ENCODE peak calls at places on chromosomes 16 and 17, in eight cellular contexts. One of them, this sample, is unnamed.

GRCh38 chr17:53749178-53749577 is 73.5 kb upstream of the KIF2B start:
- DNase-seq in NB4: peak; percentile 1
- DNase-seq in OCI-LY7: no peak
- DNase-seq in adrenal gland: no peak
- DNase-seq in ovary: no peak
- DNase-seq in K562: peak; percentile 76
- DNase-seq in left ventricle myocardium inferior: no peak
- DNase-seq in body of pancreas: peak; percentile 8
- DNase-seq in this sample: peak; percentile 3

GRCh38 chr16:19704321-19705130 is 13.5 kb downstream of the KNOP1 start:
- DNase-seq in K562: no peak
- DNase-seq in OCI-LY7: no peak
- DNase-seq in ovary: peak; percentile 62
- DNase-seq in adrenal gland: peak; percentile 69
- DNase-seq in body of pancreas: no peak
- DNase-seq in left ventricle myocardium inferior: no peak
- DNase-seq in NB4: no peak
- DNase-seq in this sample: peak; percentile 67

GRCh38 chr17:77927777-77928518 is 30.6 kb upstream of the TNRC6C start:
- DNase-seq in left ventricle myocardium inferior: no peak
- DNase-seq in adrenal gland: no peak
- DNase-seq in body of pancreas: no peak
- DNase-seq in OCI-LY7: no peak
- DNase-seq in NB4: no peak
- DNase-seq in ovary: no peak
- DNase-seq in K562: no peak
- DNase-seq in this sample: no peak

GRCh38 chr17:32763855-32764439 is 113.0 kb downstream of the MYO1D start:
- DNase-seq in NB4: peak; percentile 62
- DNase-seq in left ventricle myocardium inferior: no peak
- DNase-seq in OCI-LY7: no peak
- DNase-seq in adrenal gland: no peak
- DNase-seq in ovary: no peak
- DNase-seq in body of pancreas: no peak
- DNase-seq in K562: no peak
- DNase-seq in this sample: no peak

GRCh38 chr16:69438465-69438864 is 14.0 kb downstream of the CYB5B start:
- DNase-seq in left ventricle myocardium inferior: no peak
- DNase-seq in adrenal gland: no peak
- DNase-seq in body of pancreas: no peak
- DNase-seq in OCI-LY7: no peak
- DNase-seq in ovary: no peak
- DNase-seq in NB4: no peak
- DNase-seq in K562: no peak
- DNase-seq in this sample: no peak

GRCh38 chr16:8866884-8867482 is 1.8 kb downstream of the CARHSP1 start:
- DNase-seq in NB4: no peak
- DNase-seq in left ventricle myocardium inferior: no peak
- DNase-seq in OCI-LY7: no peak
- DNase-seq in adrenal gland: no peak
- DNase-seq in K562: no peak
- DNase-seq in body of pancreas: no peak
- DNase-seq in ovary: peak; percentile 35
- DNase-seq in this sample: no peak

GRCh38 chr17:12719948-12720347 is 54.3 kb downstream of the MYOCD start:
- DNase-seq in adrenal gland: no peak
- DNase-seq in left ventricle myocardium inferior: no peak
- DNase-seq in K562: no peak
- DNase-seq in OCI-LY7: no peak
- DNase-seq in NB4: no peak
- DNase-seq in body of pancreas: no peak
- DNase-seq in ovary: no peak
- DNase-seq in this sample: no peak

GRCh38 chr17:75551276-75551675 is 25.8 kb downstream of the LLGL2 start:
- DNase-seq in ovary: no peak
- DNase-seq in OCI-LY7: no peak
- DNase-seq in adrenal gland: no peak
- DNase-seq in left ventricle myocardium inferior: no peak
- DNase-seq in K562: no peak
- DNase-seq in body of pancreas: no peak
- DNase-seq in NB4: no peak
- DNase-seq in this sample: no peak

GRCh38 chr17:9913476-9913875 is 8.4 kb upstream of the RCVRN start:
- DNase-seq in K562: no peak
- DNase-seq in ovary: no peak
- DNase-seq in NB4: no peak
- DNase-seq in OCI-LY7: no peak
- DNase-seq in adrenal gland: no peak
- DNase-seq in left ventricle myocardium inferior: no peak
- DNase-seq in body of pancreas: no peak
- DNase-seq in this sample: no peak

GRCh38 chr17:7279453-7279852 is 2.1 kb upstream of the SLC2A4 start:
- DNase-seq in adrenal gland: no peak
- DNase-seq in ovary: no peak
- DNase-seq in body of pancreas: no peak
- DNase-seq in NB4: no peak
- DNase-seq in K562: no peak
- DNase-seq in left ventricle myocardium inferior: no peak
- DNase-seq in OCI-LY7: no peak
- DNase-seq in this sample: no peak

GRCh38 chr17:64783556-64784352 is 121.6 kb upstream of the SMURF2 start:
- DNase-seq in body of pancreas: no peak
- DNase-seq in OCI-LY7: no peak
- DNase-seq in NB4: no peak
- DNase-seq in ovary: no peak
- DNase-seq in adrenal gland: no peak
- DNase-seq in K562: no peak
- DNase-seq in left ventricle myocardium inferior: no peak
- DNase-seq in this sample: no peak

GRCh38 chr17:17156511-17156910 is 49.6 kb downstream of the PLD6 start:
- DNase-seq in K562: no peak
- DNase-seq in body of pancreas: no peak
- DNase-seq in adrenal gland: no peak
- DNase-seq in left ventricle myocardium inferior: no peak
- DNase-seq in ovary: no peak
- DNase-seq in OCI-LY7: no peak
- DNase-seq in NB4: no peak
- DNase-seq in this sample: no peak

GRCh38 chr16:3780570-3780969 is 63.2 kb upstream of the TRAP1 start:
- DNase-seq in NB4: peak; percentile 56
- DNase-seq in adrenal gland: no peak
- DNase-seq in left ventricle myocardium inferior: no peak
- DNase-seq in OCI-LY7: peak; percentile 44
- DNase-seq in K562: no peak
- DNase-seq in ovary: no peak
- DNase-seq in body of pancreas: no peak
- DNase-seq in this sample: peak; percentile 28

GRCh38 chr16:839643-840408 is 39.3 kb upstream of the GNG13 start:
- DNase-seq in ovary: no peak
- DNase-seq in left ventricle myocardium inferior: no peak
- DNase-seq in body of pancreas: no peak
- DNase-seq in K562: no peak
- DNase-seq in NB4: no peak
- DNase-seq in OCI-LY7: no peak
- DNase-seq in adrenal gland: no peak
- DNase-seq in this sample: no peak

GRCh38 chr16:14199624-14200023 is 128.5 kb downstream of the MRTFB start:
- DNase-seq in OCI-LY7: no peak
- DNase-seq in NB4: no peak
- DNase-seq in left ventricle myocardium inferior: no peak
- DNase-seq in K562: no peak
- DNase-seq in adrenal gland: no peak
- DNase-seq in ovary: no peak
- DNase-seq in body of pancreas: no peak
- DNase-seq in this sample: peak; percentile 31

GRCh38 chr17:60278237-60278636 is 113.7 kb downstream of the USP32 start:
- DNase-seq in left ventricle myocardium inferior: no peak
- DNase-seq in ovary: no peak
- DNase-seq in body of pancreas: no peak
- DNase-seq in adrenal gland: no peak
- DNase-seq in K562: no peak
- DNase-seq in NB4: no peak
- DNase-seq in OCI-LY7: no peak
- DNase-seq in this sample: no peak

GRCh38 chr16:51245306-51245705 is 94.2 kb upstream of the SALL1 start:
- DNase-seq in adrenal gland: no peak
- DNase-seq in OCI-LY7: no peak
- DNase-seq in ovary: peak; percentile 58
- DNase-seq in left ventricle myocardium inferior: no peak
- DNase-seq in body of pancreas: no peak
- DNase-seq in NB4: no peak
- DNase-seq in K562: no peak
- DNase-seq in this sample: no peak

GRCh38 chr17:6000426-6000825 is 69.8 kb upstream of the WSCD1 start:
- DNase-seq in OCI-LY7: no peak
- DNase-seq in NB4: no peak
- DNase-seq in adrenal gland: no peak
- DNase-seq in ovary: no peak
- DNase-seq in K562: no peak
- DNase-seq in left ventricle myocardium inferior: no peak
- DNase-seq in body of pancreas: no peak
- DNase-seq in this sample: no peak

GRCh38 chr17:75654176-75654575 is 12.8 kb downstream of the RECQL5 start:
- DNase-seq in NB4: no peak
- DNase-seq in left ventricle myocardium inferior: no peak
- DNase-seq in adrenal gland: no peak
- DNase-seq in K562: no peak
- DNase-seq in ovary: no peak
- DNase-seq in body of pancreas: no peak
- DNase-seq in OCI-LY7: no peak
- DNase-seq in this sample: peak; percentile 46

DNA sequence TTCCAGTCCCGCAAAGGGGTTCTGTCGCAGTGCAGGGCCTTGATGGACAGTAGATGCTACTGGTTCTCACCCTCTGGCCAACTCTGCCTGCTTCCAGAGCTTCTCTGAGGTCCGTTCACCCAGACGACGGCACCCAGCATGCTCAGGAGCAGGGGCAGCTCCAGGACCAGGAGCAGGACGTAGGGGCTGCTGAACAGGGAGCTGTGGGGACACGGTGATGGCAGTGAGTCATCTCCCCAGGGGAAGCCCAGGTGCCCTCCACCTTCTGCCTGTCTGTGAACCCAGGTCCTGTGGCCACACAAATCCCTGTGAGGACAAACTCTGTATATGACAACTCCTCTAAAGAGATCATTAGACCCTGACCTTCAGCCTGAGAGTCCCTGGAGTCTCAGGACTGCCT is 3.4 kb upstream of the CD300C start:
- DNase-seq in adrenal gland: no peak
- DNase-seq in body of pancreas: no peak
- DNase-seq in left ventricle myocardium inferior: no peak
- DNase-seq in ovary: no peak
- DNase-seq in OCI-LY7: no peak
- DNase-seq in NB4: no peak
- DNase-seq in K562: no peak
- DNase-seq in this sample: no peak
- TF ChIP-seq CTCF in adrenal gland: no peak
- TF ChIP-seq CTCF in body of pancreas: no peak
- TF ChIP-seq CTCF in left ventricle myocardium inferior: no peak
- TF ChIP-seq CTCF in ovary: no peak
- TF ChIP-seq CTCF in OCI-LY7: no peak
- TF ChIP-seq CTCF in NB4: no peak
- TF ChIP-seq CTCF in K562: no peak
- TF ChIP-seq CTCF in this sample: no peak

DNA sequence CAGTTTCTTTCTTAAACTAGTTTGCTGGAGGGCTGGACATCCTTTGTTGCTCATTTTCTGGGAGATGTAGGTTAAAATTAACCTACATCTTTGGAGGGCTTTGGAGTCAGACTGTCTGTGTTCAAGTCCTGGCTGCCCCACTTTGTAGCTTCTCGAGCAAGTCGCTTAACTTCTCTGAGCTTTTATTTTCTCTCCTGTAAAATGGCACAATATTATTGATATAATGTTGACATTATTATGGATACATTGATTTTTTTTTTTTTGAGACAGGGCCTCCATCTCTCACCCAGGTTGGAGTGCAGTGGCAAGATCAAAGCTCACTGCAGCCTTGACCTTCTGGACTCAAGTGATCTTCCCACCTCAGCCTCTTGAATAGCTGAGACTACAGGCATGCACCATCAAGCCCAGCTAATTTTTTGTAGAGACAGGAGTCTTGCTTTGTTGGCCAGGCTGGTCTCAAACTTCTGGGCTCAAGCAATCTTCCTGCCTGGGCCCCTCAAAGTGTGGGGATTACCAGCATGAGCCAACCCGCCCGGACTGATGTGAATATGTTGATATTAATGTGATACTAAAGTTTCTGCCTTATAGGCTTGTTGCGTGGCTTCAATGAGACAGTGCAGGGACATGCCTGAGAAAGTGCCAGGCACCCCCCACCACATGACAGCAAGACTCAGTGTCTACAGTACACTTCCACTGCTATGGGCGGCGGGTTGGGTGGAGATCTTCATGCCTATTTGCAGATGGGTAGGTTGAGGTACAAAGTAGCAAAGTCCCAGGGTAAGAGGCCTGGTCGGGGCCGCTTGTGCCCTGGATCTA is 31.6 kb upstream of the RMI2 start:
- DNase-seq in left ventricle myocardium inferior: no peak
- DNase-seq in OCI-LY7: no peak
- DNase-seq in K562: no peak
- DNase-seq in body of pancreas: no peak
- DNase-seq in ovary: no peak
- DNase-seq in adrenal gland: no peak
- DNase-seq in NB4: no peak
- DNase-seq in this sample: no peak
- H3K4me3 ChIP-seq in left ventricle myocardium inferior: no peak overlapping the region
- H3K4me3 ChIP-seq in OCI-LY7: no peak overlapping the region
- H3K4me3 ChIP-seq in K562: no peak overlapping the region
- H3K4me3 ChIP-seq in body of pancreas: no peak overlapping the region
- H3K4me3 ChIP-seq in ovary: no peak overlapping the region
- H3K4me3 ChIP-seq in adrenal gland: no peak overlapping the region
- H3K4me3 ChIP-seq in NB4: no peak overlapping the region
- H3K4me3 ChIP-seq in this sample: no peak overlapping the region

DNA sequence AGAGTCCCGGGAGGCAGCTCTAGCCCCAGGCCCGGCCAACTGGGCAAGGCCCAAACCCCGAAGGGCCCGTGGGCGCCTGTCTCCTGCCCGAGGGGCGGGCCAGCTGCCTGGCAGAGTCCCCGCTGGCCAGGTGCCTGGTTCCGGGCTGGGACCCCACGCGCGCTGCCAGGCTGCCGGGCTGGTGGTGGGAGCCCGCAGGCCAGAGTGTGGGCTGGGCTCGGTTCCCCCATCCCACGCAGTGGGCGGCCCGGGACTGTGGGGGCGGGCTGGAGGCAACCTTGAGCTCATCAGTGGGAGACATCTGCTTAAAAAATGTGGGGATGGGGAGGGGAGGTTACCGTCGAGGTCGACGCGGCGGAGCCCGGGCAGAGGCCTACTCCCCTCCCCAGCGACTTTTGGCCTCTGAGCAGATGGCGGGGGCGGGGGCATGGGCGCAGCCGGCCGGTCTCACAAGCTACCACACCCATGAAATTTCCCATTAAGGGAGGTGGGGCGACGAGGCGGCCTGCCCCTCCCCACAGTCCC is 176.4 kb upstream of the GSE1 start:
- DNase-seq in left ventricle myocardium inferior: no peak
- DNase-seq in OCI-LY7: no peak
- DNase-seq in ovary: no peak
- DNase-seq in adrenal gland: no peak
- DNase-seq in body of pancreas: peak; percentile 83
- DNase-seq in K562: peak; percentile 90
- DNase-seq in NB4: no peak
- DNase-seq in this sample: no peak
- TF ChIP-seq CTCF in left ventricle myocardium inferior: no peak
- TF ChIP-seq CTCF in OCI-LY7: no peak
- TF ChIP-seq CTCF in ovary: no peak
- TF ChIP-seq CTCF in adrenal gland: no peak
- TF ChIP-seq CTCF in body of pancreas: no peak
- TF ChIP-seq CTCF in K562: no peak
- TF ChIP-seq CTCF in NB4: no peak
- TF ChIP-seq CTCF in this sample: no peak

GRCh38 chr16:2025878-2026460 is 733 bp upstream of the NHERF2 start:
- DNase-seq in left ventricle myocardium inferior: no peak
- DNase-seq in adrenal gland: no peak
- DNase-seq in ovary: no peak
- DNase-seq in body of pancreas: no peak
- DNase-seq in NB4: no peak
- DNase-seq in K562: no peak
- DNase-seq in OCI-LY7: no peak
- DNase-seq in this sample: no peak
- H3K4me3 ChIP-seq in left ventricle myocardium inferior: peak overlapping the region; percentile 91
- H3K4me3 ChIP-seq in adrenal gland: peak overlapping the region; percentile 84
- H3K4me3 ChIP-seq in ovary: no peak overlapping the region
- H3K4me3 ChIP-seq in body of pancreas: no peak overlapping the region
- H3K4me3 ChIP-seq in NB4: no peak overlapping the region
- H3K4me3 ChIP-seq in K562: peak overlapping the region; percentile 32
- H3K4me3 ChIP-seq in OCI-LY7: no peak overlapping the region
- H3K4me3 ChIP-seq in this sample: peak overlapping the region; percentile 38

This sample was measured in fibroblast of pulmonary artery.